ENCODE peak calls at places on chromosome 12, in seven cellular contexts. T, R, L, G, W, P and I are unnamed samples. For H3K4me1, the result is how much of the 10 kb centered on the place peaks cover.

GRCh38 chr12:62230652-62231051 is 29.6 kb upstream of the USP15 start:
- DNase-seq in P (no peak), G (no peak), T (no peak), L (no peak), R (no peak), W (no peak), I (no peak)

GRCh38 chr12:61018571-61018970 is 1241.6 kb upstream of the USP15 start:
- DNase-seq in T (no peak), L (no peak), G (no peak), R (no peak), P (no peak), W (no peak), I (no peak)

GRCh38 chr12:65740873-65741600 is 83.2 kb upstream of the HMGA2 start:
- DNase-seq in R (no peak), P (peak), G (peak), L (peak), T (peak), W (peak), I (peak)

GRCh38 chr12:67650127-67650495 is 1.6 kb downstream of the DYRK2 start:
- DNase-seq in R (no peak), W (no peak), P (no peak), G (peak), T (no peak), L (no peak), I (peak)

GRCh38 chr12:12722351-12723146 is 5.4 kb downstream of the CDKN1B start:
- DNase-seq in R (no peak), T (no peak), P (peak), W (no peak), L (peak), G (no peak), I (no peak)

GRCh38 chr12:49874142-49874897 is 29.4 kb downstream of the FAIM2 start:
- DNase-seq in G (no peak), R (no peak), P (no peak), W (no peak), T (peak), L (peak), I (no peak)

GRCh38 chr12:24750263-24750662 is 198.6 kb downstream of the BCAT1 start:
- DNase-seq in R (no peak), L (no peak), W (no peak), P (no peak), G (no peak), T (no peak), I (no peak)

GRCh38 chr12:123923038-123923437 is 49.6 kb downstream of the CCDC92 start:
- DNase-seq in R (no peak), W (no peak), T (no peak), G (no peak), L (no peak), P (no peak), I (no peak)

GRCh38 chr12:90514325-90514724 is 440.7 kb downstream of the CCER1 start:
- DNase-seq in L (no peak), P (no peak), R (no peak), G (no peak), W (no peak), T (no peak), I (no peak)

GRCh38 chr12:107219301-107219700 is 126.0 kb upstream of the CRY1 start:
- DNase-seq in P (no peak), W (no peak), T (no peak), R (no peak), L (no peak), G (no peak), I (no peak)

GRCh38 chr12:55707841-55708694 is at the start of gene ITGA7:
- DNase-seq in T (peak), W (peak), G (peak), L (peak), R (peak), P (no peak), I (peak)

GRCh38 chr12:29149691-29150382 is 759 bp downstream of the FAR2 start:
- DNase-seq in P (no peak), T (no peak), G (no peak), L (peak), W (peak), R (no peak), I (no peak)

GRCh38 chr12:95995238-95996031 is 709 bp downstream of the HAL start:
- DNase-seq in T (no peak), G (no peak), L (peak), R (no peak), P (no peak), W (no peak), I (peak)

GRCh38 chr12:113874999-113875561 is 91.0 kb downstream of the RBM19 start:
- DNase-seq in L (no peak), R (no peak), T (no peak), P (no peak), W (no peak), G (no peak), I (no peak)

GRCh38 chr12:4908694-4909396 is 860 bp upstream of the KCNA1 start:
- DNase-seq in W (peak), G (no peak), P (no peak), T (peak), R (no peak), L (peak), I (no peak)

GRCh38 chr12:63822352-63822751 is 22.1 kb upstream of the SRGAP1 start:
- DNase-seq in R (no peak), W (no peak), L (no peak), T (no peak), G (no peak), P (peak), I (no peak)

GRCh38 chr12:116559080-116559329 is 176 bp upstream of the MAP1LC3B2 start:
- DNase-seq in R (no peak), L (no peak), G (no peak), W (no peak), P (no peak), T (no peak), I (no peak)
- H3K4me1 ChIP-seq in R (under half), L (under half), G (under half), W (under half), P (under half), T (under half), I (under half)

GRCh38 chr12:81610955-81611889 is 147.9 kb downstream of the PPFIA2 start:
- DNase-seq in W (peak), T (peak), G (no peak), L (peak), R (no peak), P (peak), I (no peak)
- H3K4me1 ChIP-seq in W (under half), T (under half), G (under half), L (under half), R (under half), P (under half), I (under half)

DNA sequence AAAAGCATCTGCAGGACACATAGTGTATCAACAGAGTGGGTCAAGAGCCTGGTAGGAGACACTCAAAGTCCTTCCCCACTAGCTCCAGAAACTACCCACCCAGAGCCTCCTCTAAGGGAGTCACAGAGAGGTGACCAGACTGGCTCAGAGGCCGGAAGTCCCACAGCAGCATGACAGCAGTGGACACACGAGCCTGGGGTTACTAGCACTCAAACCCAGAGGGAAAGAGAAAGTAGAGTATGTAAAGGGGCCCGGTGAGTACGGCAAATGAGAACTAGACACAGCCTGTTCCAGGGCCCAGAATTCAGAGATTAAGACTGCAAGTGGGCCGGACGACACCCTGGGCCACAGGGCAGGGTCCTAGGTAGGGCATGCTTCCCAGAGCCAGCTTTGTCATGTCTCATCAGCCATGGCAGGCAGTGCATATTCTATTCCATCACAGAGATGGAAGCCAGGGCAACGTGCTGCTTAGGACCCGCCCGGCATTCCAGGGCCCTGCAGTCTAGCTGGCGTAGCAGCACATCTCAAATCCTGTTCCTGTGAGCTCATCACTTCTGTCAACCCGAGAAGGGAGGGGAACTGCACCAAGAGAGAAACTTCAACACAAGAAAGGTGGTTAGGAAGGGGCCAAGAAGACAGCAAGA is 4.2 kb downstream of the IFFO1 start:
- DNase-seq in G (peak), T (no peak), R (no peak), P (no peak), L (no peak), W (peak), I (no peak)
- H3K4me1 ChIP-seq in G (half or more), T (under half), R (under half), P (half or more), L (under half), W (under half), I (half or more)

GRCh38 chr12:71691504-71692129 is 5.7 kb downstream of the TMEM19 start:
- DNase-seq in G (no peak), R (no peak), L (no peak), P (no peak), T (no peak), W (no peak), I (no peak)
- H3K4me1 ChIP-seq in G (under half), R (under half), L (under half), P (under half), T (under half), W (under half), I (under half)

DNA sequence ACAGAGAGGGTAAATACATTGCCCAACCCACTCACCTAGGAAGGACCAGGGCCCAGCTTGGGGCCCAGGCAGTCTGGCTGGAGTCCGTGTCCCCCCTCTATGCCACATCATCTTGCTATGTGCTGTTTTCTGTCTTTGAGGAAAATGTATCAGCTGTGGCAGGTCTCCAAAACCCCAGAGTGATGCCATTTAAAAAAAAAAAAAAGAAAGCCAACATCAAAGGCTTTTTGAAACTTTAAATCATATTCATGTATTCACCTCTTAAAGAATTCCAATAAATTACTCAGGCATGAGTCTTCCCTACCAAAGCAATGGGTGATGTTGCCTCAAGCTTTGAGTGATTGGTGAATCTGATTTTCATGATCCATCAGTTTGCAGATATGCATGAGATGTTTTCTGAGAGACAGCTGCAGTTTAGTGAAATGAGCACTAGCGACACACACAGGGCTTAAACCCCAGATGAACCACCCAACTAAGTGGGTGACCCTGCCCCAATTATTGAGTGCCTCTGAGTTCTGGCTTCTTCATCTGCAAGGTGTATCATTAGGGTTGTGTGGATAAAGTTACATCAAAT is 6.1 kb downstream of the KRT81 start:
- DNase-seq in L (peak), G (no peak), T (no peak), P (peak), W (no peak), R (no peak), I (no peak)
- H3K4me1 ChIP-seq in L (under half), G (under half), T (under half), P (half or more), W (under half), R (under half), I (under half)

DNA sequence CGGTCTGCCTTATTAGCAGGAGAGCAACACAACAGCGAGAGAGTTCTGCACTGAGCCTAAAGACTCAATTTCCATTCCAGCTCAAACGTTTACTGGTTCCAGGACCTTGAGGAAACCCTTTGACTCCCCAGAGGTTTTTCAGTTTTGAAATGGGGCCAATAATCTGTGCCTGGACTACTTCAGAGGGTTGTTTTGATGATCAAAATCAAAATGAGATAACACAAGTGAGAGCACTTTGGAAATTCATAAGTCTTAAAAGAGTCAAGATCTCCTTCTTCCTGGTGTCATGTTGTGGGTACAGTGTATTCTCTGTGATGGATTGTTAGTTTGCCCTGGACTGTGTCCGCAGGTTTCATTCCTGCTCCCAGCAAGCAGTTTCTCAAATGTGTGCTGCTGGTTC is 52.9 kb downstream of the RERG start:
- DNase-seq in P (no peak), G (peak), T (no peak), W (no peak), L (no peak), R (no peak), I (no peak)
- H3K4me1 ChIP-seq in P (under half), G (under half), T (under half), W (under half), L (under half), R (under half), I (under half)